ENCODE peak calls at places on chromosome 7, in ten cellular contexts. H, O, T, E, Z, F, Y, S, W and D are unnamed samples.

GRCh38 chr7:105621617-105622016 is 40.3 kb upstream of the EFCAB10 start:
- DNase-seq in H (peak), O (no peak), T (no peak), E (no peak), Z (no peak), F (no peak), Y (no peak), S (peak), W (no peak), D (no peak)

GRCh38 chr7:21960922-21961321 is 15.2 kb upstream of the CDCA7L start:
- DNase-seq in H (no peak), O (no peak), T (peak), E (no peak), Z (no peak), F (no peak), Y (no peak), S (peak), W (peak), D (no peak)

GRCh38 chr7:40192036-40192435 is 57.2 kb downstream of the SUGCT start:
- DNase-seq in H (no peak), O (no peak), T (no peak), E (no peak), Z (no peak), F (no peak), Y (no peak), S (peak), W (no peak), D (no peak)

GRCh38 chr7:10476642-10477041 is 497.0 kb upstream of the PHF14 start:
- DNase-seq in H (no peak), O (no peak), T (no peak), E (no peak), Z (no peak), F (no peak), Y (no peak), S (no peak), W (no peak), D (no peak)

GRCh38 chr7:63968629-63969028 is 30.0 kb upstream of the ZNF722 start:
- DNase-seq in H (no peak), O (no peak), T (no peak), E (no peak), Z (no peak), F (no peak), Y (no peak), S (no peak), W (no peak), D (no peak)

GRCh38 chr7:36299882-36300341 is 89.8 kb upstream of the ANLN start:
- DNase-seq in H (no peak), O (no peak), T (no peak), E (no peak), Z (no peak), F (no peak), Y (no peak), S (no peak), W (peak), D (peak)

GRCh38 chr7:156420496-156420895 is 220.1 kb upstream of the RNF32 start:
- DNase-seq in H (no peak), O (no peak), T (no peak), E (no peak), Z (no peak), F (no peak), Y (no peak), S (no peak), W (no peak), D (no peak)

GRCh38 chr7:91079491-91079890 is 184.7 kb upstream of the FZD1 start:
- DNase-seq in H (no peak), O (no peak), T (no peak), E (no peak), Z (no peak), F (no peak), Y (no peak), S (peak), W (peak), D (no peak)

GRCh38 chr7:24831240-24831639 is 74.0 kb upstream of the GSDME start:
- DNase-seq in H (no peak), O (no peak), T (no peak), E (no peak), Z (no peak), F (no peak), Y (no peak), S (no peak), W (no peak), D (no peak)

GRCh38 chr7:45118292-45118691 is 6.8 kb upstream of the TBRG4 start:
- DNase-seq in H (no peak), O (no peak), T (no peak), E (no peak), Z (no peak), F (no peak), Y (no peak), S (no peak), W (no peak), D (peak)

GRCh38 chr7:34158754-34159153 is 253.4 kb downstream of the BMPER start:
- DNase-seq in H (no peak), O (no peak), T (no peak), E (no peak), Z (no peak), F (no peak), Y (no peak), S (peak), W (no peak), D (peak)

GRCh38 chr7:57638651-57639050 is 188.7 kb downstream of the ZNF716 start:
- DNase-seq in H (no peak), O (no peak), T (no peak), E (no peak), Z (no peak), F (no peak), Y (no peak), S (no peak), W (no peak), D (no peak)